ENCODE peak calls at places on chromosomes 7 and 10, in seven cellular contexts. One of them, this sample, is unnamed.

GRCh38 chr10:34081948-34082347 is 733.1 kb downstream of the PARD3 start:
- DNase-seq in psoas muscle: no peak
- DNase-seq in thyroid gland: no peak
- DNase-seq in fibroblast of pulmonary artery: no peak
- DNase-seq in choroid plexus epithelial cell: no peak
- DNase-seq in endothelial cell of umbilical vein: no peak
- DNase-seq in Caco-2: peak
- DNase-seq in this sample: no peak

GRCh38 chr7:123682690-123683089 is 27.0 kb downstream of the LMOD2 start:
- DNase-seq in thyroid gland: no peak
- DNase-seq in choroid plexus epithelial cell: peak
- DNase-seq in endothelial cell of umbilical vein: peak
- DNase-seq in Caco-2: peak
- DNase-seq in fibroblast of pulmonary artery: peak
- DNase-seq in psoas muscle: no peak
- DNase-seq in this sample: peak

GRCh38 chr7:9890092-9890491 is 1083.6 kb upstream of the PHF14 start:
- DNase-seq in psoas muscle: no peak
- DNase-seq in choroid plexus epithelial cell: no peak
- DNase-seq in fibroblast of pulmonary artery: no peak
- DNase-seq in Caco-2: peak
- DNase-seq in thyroid gland: no peak
- DNase-seq in endothelial cell of umbilical vein: no peak
- DNase-seq in this sample: no peak

GRCh38 chr7:139559364-139560105 is 36.0 kb downstream of the CLEC2L start:
- DNase-seq in Caco-2: no peak
- DNase-seq in choroid plexus epithelial cell: no peak
- DNase-seq in thyroid gland: no peak
- DNase-seq in fibroblast of pulmonary artery: no peak
- DNase-seq in endothelial cell of umbilical vein: no peak
- DNase-seq in psoas muscle: no peak
- DNase-seq in this sample: no peak

GRCh38 chr10:132643709-132644543 is 106.3 kb downstream of the INPP5A start:
- DNase-seq in fibroblast of pulmonary artery: no peak
- DNase-seq in choroid plexus epithelial cell: no peak
- DNase-seq in endothelial cell of umbilical vein: no peak
- DNase-seq in thyroid gland: no peak
- DNase-seq in Caco-2: no peak
- DNase-seq in psoas muscle: peak
- DNase-seq in this sample: no peak

GRCh38 chr7:96414931-96415292 is 93.0 kb upstream of the SLC25A13 start:
- DNase-seq in endothelial cell of umbilical vein: peak
- DNase-seq in Caco-2: peak
- DNase-seq in fibroblast of pulmonary artery: peak
- DNase-seq in choroid plexus epithelial cell: peak
- DNase-seq in thyroid gland: peak
- DNase-seq in psoas muscle: no peak
- DNase-seq in this sample: peak

GRCh38 chr10:80952436-80952835 is 414.7 kb downstream of the SH2D4B start:
- DNase-seq in thyroid gland: no peak
- DNase-seq in psoas muscle: no peak
- DNase-seq in choroid plexus epithelial cell: no peak
- DNase-seq in endothelial cell of umbilical vein: no peak
- DNase-seq in fibroblast of pulmonary artery: no peak
- DNase-seq in Caco-2: no peak
- DNase-seq in this sample: no peak

GRCh38 chr7:19099924-19100323 is 17.5 kb downstream of the TWIST1 start:
- DNase-seq in endothelial cell of umbilical vein: no peak
- DNase-seq in Caco-2: no peak
- DNase-seq in thyroid gland: no peak
- DNase-seq in fibroblast of pulmonary artery: no peak
- DNase-seq in choroid plexus epithelial cell: no peak
- DNase-seq in psoas muscle: no peak
- DNase-seq in this sample: no peak

GRCh38 chr7:7221602-7222038 is 39.3 kb downstream of the C1GALT1 start:
- DNase-seq in fibroblast of pulmonary artery: peak
- DNase-seq in thyroid gland: no peak
- DNase-seq in endothelial cell of umbilical vein: peak
- DNase-seq in Caco-2: no peak
- DNase-seq in choroid plexus epithelial cell: peak
- DNase-seq in psoas muscle: no peak
- DNase-seq in this sample: peak

GRCh38 chr10:9579110-9579705 is 1438.5 kb upstream of the CELF2 start:
- DNase-seq in choroid plexus epithelial cell: no peak
- DNase-seq in thyroid gland: no peak
- DNase-seq in fibroblast of pulmonary artery: no peak
- DNase-seq in psoas muscle: no peak
- DNase-seq in endothelial cell of umbilical vein: no peak
- DNase-seq in Caco-2: no peak
- DNase-seq in this sample: peak

GRCh38 chr7:47293884-47294568 is 287.9 kb downstream of the TNS3 start:
- DNase-seq in fibroblast of pulmonary artery: peak
- DNase-seq in psoas muscle: peak
- DNase-seq in endothelial cell of umbilical vein: no peak
- DNase-seq in thyroid gland: no peak
- DNase-seq in Caco-2: no peak
- DNase-seq in choroid plexus epithelial cell: peak
- DNase-seq in this sample: no peak

GRCh38 chr10:62109532-62110293 is 158.9 kb downstream of the RTKN2 start:
- DNase-seq in Caco-2: no peak
- DNase-seq in endothelial cell of umbilical vein: no peak
- DNase-seq in choroid plexus epithelial cell: no peak
- DNase-seq in psoas muscle: no peak
- DNase-seq in fibroblast of pulmonary artery: no peak
- DNase-seq in thyroid gland: no peak
- DNase-seq in this sample: no peak

GRCh38 chr10:71429929-71430328 is 33.2 kb downstream of the CDH23 start:
- DNase-seq in fibroblast of pulmonary artery: no peak
- DNase-seq in choroid plexus epithelial cell: no peak
- DNase-seq in endothelial cell of umbilical vein: no peak
- DNase-seq in thyroid gland: no peak
- DNase-seq in Caco-2: no peak
- DNase-seq in psoas muscle: no peak
- DNase-seq in this sample: no peak
- TF ChIP-seq CTCF in fibroblast of pulmonary artery: no peak
- TF ChIP-seq CTCF in choroid plexus epithelial cell: peak
- TF ChIP-seq CTCF in endothelial cell of umbilical vein: peak
- TF ChIP-seq CTCF in thyroid gland: no peak
- TF ChIP-seq CTCF in Caco-2: peak
- TF ChIP-seq CTCF in psoas muscle: no peak
- TF ChIP-seq CTCF in this sample: no peak

DNA sequence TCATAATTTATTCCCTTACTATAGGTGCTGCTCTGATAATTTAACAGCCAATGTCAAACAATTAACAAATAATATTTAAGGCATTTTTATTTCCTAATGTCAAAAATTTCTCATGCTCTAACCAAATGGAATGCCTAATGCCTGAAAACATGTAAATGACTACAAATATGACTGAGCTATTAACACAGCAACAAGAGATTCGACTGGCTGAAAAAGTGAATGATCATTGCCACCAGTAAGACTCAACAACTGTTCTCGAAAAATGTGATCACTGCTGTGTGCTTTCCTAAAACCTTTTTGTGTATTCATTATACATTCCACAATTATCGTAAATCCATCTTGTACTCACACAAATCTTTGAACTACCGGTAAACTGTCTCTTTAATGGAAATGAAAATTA is 118.7 kb downstream of the NPY start:
- DNase-seq in thyroid gland: no peak
- DNase-seq in fibroblast of pulmonary artery: no peak
- DNase-seq in choroid plexus epithelial cell: no peak
- DNase-seq in psoas muscle: no peak
- DNase-seq in Caco-2: no peak
- DNase-seq in endothelial cell of umbilical vein: peak
- DNase-seq in this sample: no peak
- H3K4me3 ChIP-seq in thyroid gland: no peak
- H3K4me3 ChIP-seq in fibroblast of pulmonary artery: no peak
- H3K4me3 ChIP-seq in choroid plexus epithelial cell: no peak
- H3K4me3 ChIP-seq in psoas muscle: no peak
- H3K4me3 ChIP-seq in Caco-2: no peak
- H3K4me3 ChIP-seq in endothelial cell of umbilical vein: no peak
- H3K4me3 ChIP-seq in this sample: no peak

GRCh38 chr7:150753826-150754603 is 16.8 kb downstream of the GIMAP5 start:
- DNase-seq in endothelial cell of umbilical vein: peak
- DNase-seq in Caco-2: peak
- DNase-seq in choroid plexus epithelial cell: no peak
- DNase-seq in psoas muscle: no peak
- DNase-seq in fibroblast of pulmonary artery: peak
- DNase-seq in thyroid gland: no peak
- DNase-seq in this sample: peak
- TF ChIP-seq CTCF in endothelial cell of umbilical vein: peak
- TF ChIP-seq CTCF in Caco-2: peak
- TF ChIP-seq CTCF in choroid plexus epithelial cell: no peak
- TF ChIP-seq CTCF in psoas muscle: peak
- TF ChIP-seq CTCF in fibroblast of pulmonary artery: no peak
- TF ChIP-seq CTCF in thyroid gland: no peak
- TF ChIP-seq CTCF in this sample: no peak

GRCh38 chr7:100946766-100947365 is 2.5 kb upstream of the MUC3A start:
- DNase-seq in endothelial cell of umbilical vein: no peak
- DNase-seq in fibroblast of pulmonary artery: no peak
- DNase-seq in psoas muscle: no peak
- DNase-seq in thyroid gland: no peak
- DNase-seq in Caco-2: no peak
- DNase-seq in choroid plexus epithelial cell: no peak
- DNase-seq in this sample: no peak
- H3K4me3 ChIP-seq in endothelial cell of umbilical vein: no peak
- H3K4me3 ChIP-seq in fibroblast of pulmonary artery: no peak
- H3K4me3 ChIP-seq in psoas muscle: no peak
- H3K4me3 ChIP-seq in thyroid gland: no peak
- H3K4me3 ChIP-seq in Caco-2: no peak
- H3K4me3 ChIP-seq in choroid plexus epithelial cell: no peak
- H3K4me3 ChIP-seq in this sample: no peak

GRCh38 chr7:77456711-77457110 is 40.6 kb upstream of the GSAP start:
- DNase-seq in choroid plexus epithelial cell: no peak
- DNase-seq in Caco-2: no peak
- DNase-seq in endothelial cell of umbilical vein: peak
- DNase-seq in psoas muscle: no peak
- DNase-seq in thyroid gland: no peak
- DNase-seq in fibroblast of pulmonary artery: peak
- DNase-seq in this sample: no peak
- TF ChIP-seq CTCF in choroid plexus epithelial cell: no peak
- TF ChIP-seq CTCF in Caco-2: no peak
- TF ChIP-seq CTCF in endothelial cell of umbilical vein: no peak
- TF ChIP-seq CTCF in psoas muscle: no peak
- TF ChIP-seq CTCF in thyroid gland: no peak
- TF ChIP-seq CTCF in fibroblast of pulmonary artery: no peak
- TF ChIP-seq CTCF in this sample: no peak

DNA sequence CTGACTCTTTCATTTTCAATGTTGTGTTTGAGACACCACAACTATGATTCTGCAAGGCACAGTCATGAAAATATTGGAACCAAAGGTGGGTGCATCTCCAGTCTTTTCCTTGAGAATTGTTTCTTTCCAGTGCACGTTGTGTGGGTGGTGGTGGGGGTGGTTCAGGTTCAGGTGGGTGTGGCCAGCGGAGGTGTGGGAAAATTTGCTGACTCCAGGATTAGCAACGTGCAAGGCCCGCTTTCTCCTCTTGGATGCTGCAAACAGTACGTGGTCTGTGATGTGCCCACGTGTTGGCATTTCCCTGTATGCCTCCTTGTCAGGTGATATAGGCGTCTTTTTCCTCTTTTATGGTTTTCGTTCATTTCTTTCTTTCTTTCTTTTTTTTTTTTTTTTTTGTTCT is 59.1 kb downstream of the CAMK1D start:
- DNase-seq in endothelial cell of umbilical vein: no peak
- DNase-seq in fibroblast of pulmonary artery: no peak
- DNase-seq in thyroid gland: no peak
- DNase-seq in Caco-2: no peak
- DNase-seq in choroid plexus epithelial cell: no peak
- DNase-seq in psoas muscle: no peak
- DNase-seq in this sample: no peak
- H3K4me3 ChIP-seq in endothelial cell of umbilical vein: no peak
- H3K4me3 ChIP-seq in fibroblast of pulmonary artery: no peak
- H3K4me3 ChIP-seq in thyroid gland: no peak
- H3K4me3 ChIP-seq in Caco-2: no peak
- H3K4me3 ChIP-seq in choroid plexus epithelial cell: no peak
- H3K4me3 ChIP-seq in psoas muscle: no peak
- H3K4me3 ChIP-seq in this sample: no peak

GRCh38 chr10:110535958-110536891 is 31.3 kb upstream of the SMC3 start:
- DNase-seq in fibroblast of pulmonary artery: peak
- DNase-seq in thyroid gland: no peak
- DNase-seq in Caco-2: peak
- DNase-seq in choroid plexus epithelial cell: peak
- DNase-seq in endothelial cell of umbilical vein: peak
- DNase-seq in psoas muscle: no peak
- DNase-seq in this sample: peak
- TF ChIP-seq CTCF in fibroblast of pulmonary artery: peak
- TF ChIP-seq CTCF in thyroid gland: no peak
- TF ChIP-seq CTCF in Caco-2: no peak
- TF ChIP-seq CTCF in choroid plexus epithelial cell: peak
- TF ChIP-seq CTCF in endothelial cell of umbilical vein: peak
- TF ChIP-seq CTCF in psoas muscle: peak
- TF ChIP-seq CTCF in this sample: peak

DNA sequence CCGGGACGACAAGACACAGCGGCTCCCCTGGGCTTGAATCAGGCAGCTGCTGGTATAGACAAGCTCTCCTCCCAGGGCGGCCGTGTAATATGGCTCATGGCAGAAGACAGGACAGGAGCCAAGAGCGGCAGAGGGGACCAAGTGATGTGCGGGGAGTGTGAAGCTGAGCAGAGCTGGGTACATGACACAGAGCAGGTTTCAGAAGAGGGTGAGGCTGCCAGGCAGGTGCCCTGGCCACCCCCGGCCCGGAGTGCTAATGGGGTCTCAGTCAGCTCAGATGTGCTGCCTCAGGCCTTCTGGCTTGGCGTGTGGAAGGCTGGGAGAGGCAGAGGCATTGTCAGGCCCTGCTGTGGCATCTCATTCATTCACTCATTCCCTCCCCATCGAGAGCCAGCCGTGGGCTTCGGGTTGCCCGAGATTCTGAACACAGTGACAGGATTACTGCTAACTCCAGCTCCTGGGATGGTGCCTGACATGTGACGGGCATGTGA is 88.7 kb upstream of the GNA12 start:
- DNase-seq in choroid plexus epithelial cell: no peak
- DNase-seq in thyroid gland: no peak
- DNase-seq in Caco-2: no peak
- DNase-seq in fibroblast of pulmonary artery: no peak
- DNase-seq in endothelial cell of umbilical vein: no peak
- DNase-seq in psoas muscle: no peak
- DNase-seq in this sample: no peak
- H3K4me3 ChIP-seq in choroid plexus epithelial cell: no peak
- H3K4me3 ChIP-seq in thyroid gland: no peak
- H3K4me3 ChIP-seq in Caco-2: no peak
- H3K4me3 ChIP-seq in fibroblast of pulmonary artery: no peak
- H3K4me3 ChIP-seq in endothelial cell of umbilical vein: no peak
- H3K4me3 ChIP-seq in psoas muscle: no peak
- H3K4me3 ChIP-seq in this sample: no peak